ENCODE peak calls at places on chromosomes 12 and 14, in eight cellular contexts. One of them, this sample, is unnamed.

GRCh38 chr12:114655934-114656697 is 27.9 kb downstream of the TBX3 start:
- DNase-seq in endodermal cell: peak
- DNase-seq in lung: no peak
- DNase-seq in left lung: no peak
- DNase-seq in cardiac fibroblast: peak
- DNase-seq in neural progenitor cell: no peak
- DNase-seq in fibroblast of mammary gland: peak
- DNase-seq in mammary epithelial cell: no peak
- DNase-seq in this sample: no peak

GRCh38 chr12:68768431-68768934 is 22.5 kb downstream of the SLC35E3 start:
- DNase-seq in left lung: no peak
- DNase-seq in fibroblast of mammary gland: no peak
- DNase-seq in cardiac fibroblast: no peak
- DNase-seq in mammary epithelial cell: no peak
- DNase-seq in lung: no peak
- DNase-seq in neural progenitor cell: no peak
- DNase-seq in endodermal cell: no peak
- DNase-seq in this sample: no peak

GRCh38 chr12:15818418-15818817 is 29.2 kb upstream of the EPS8 start:
- DNase-seq in mammary epithelial cell: no peak
- DNase-seq in left lung: no peak
- DNase-seq in lung: no peak
- DNase-seq in endodermal cell: no peak
- DNase-seq in neural progenitor cell: no peak
- DNase-seq in fibroblast of mammary gland: no peak
- DNase-seq in cardiac fibroblast: no peak
- DNase-seq in this sample: no peak

GRCh38 chr12:95637471-95638155 is 86.3 kb upstream of the USP44 start:
- DNase-seq in fibroblast of mammary gland: peak
- DNase-seq in neural progenitor cell: no peak
- DNase-seq in cardiac fibroblast: peak
- DNase-seq in endodermal cell: no peak
- DNase-seq in mammary epithelial cell: no peak
- DNase-seq in lung: no peak
- DNase-seq in left lung: no peak
- DNase-seq in this sample: peak

GRCh38 chr12:54993181-54993835 is 8.7 kb upstream of the TESPA1 start:
- DNase-seq in mammary epithelial cell: peak
- DNase-seq in neural progenitor cell: peak
- DNase-seq in lung: peak
- DNase-seq in left lung: no peak
- DNase-seq in fibroblast of mammary gland: peak
- DNase-seq in endodermal cell: peak
- DNase-seq in cardiac fibroblast: peak
- DNase-seq in this sample: peak

GRCh38 chr12:56988207-56988739 is 18.1 kb downstream of the ZBTB39 start:
- DNase-seq in cardiac fibroblast: peak
- DNase-seq in lung: no peak
- DNase-seq in endodermal cell: peak
- DNase-seq in fibroblast of mammary gland: no peak
- DNase-seq in left lung: no peak
- DNase-seq in neural progenitor cell: no peak
- DNase-seq in mammary epithelial cell: no peak
- DNase-seq in this sample: no peak

GRCh38 chr14:104086661-104087461 is 1.4 kb downstream of the ASPG start:
- DNase-seq in neural progenitor cell: no peak
- DNase-seq in mammary epithelial cell: no peak
- DNase-seq in left lung: no peak
- DNase-seq in fibroblast of mammary gland: no peak
- DNase-seq in cardiac fibroblast: no peak
- DNase-seq in endodermal cell: peak
- DNase-seq in lung: no peak
- DNase-seq in this sample: no peak

GRCh38 chr12:57454566-57455373 is at the start of gene INHBE:
- DNase-seq in endodermal cell: peak
- DNase-seq in lung: no peak
- DNase-seq in fibroblast of mammary gland: peak
- DNase-seq in cardiac fibroblast: peak
- DNase-seq in left lung: no peak
- DNase-seq in mammary epithelial cell: no peak
- DNase-seq in neural progenitor cell: peak
- DNase-seq in this sample: no peak

GRCh38 chr14:53847881-53848280 is 108.7 kb downstream of the BMP4 start:
- DNase-seq in left lung: no peak
- DNase-seq in cardiac fibroblast: no peak
- DNase-seq in neural progenitor cell: no peak
- DNase-seq in lung: no peak
- DNase-seq in fibroblast of mammary gland: no peak
- DNase-seq in endodermal cell: no peak
- DNase-seq in mammary epithelial cell: no peak
- DNase-seq in this sample: no peak

GRCh38 chr12:1807489-1807888 is 12.9 kb upstream of the LRTM2 start:
- DNase-seq in cardiac fibroblast: no peak
- DNase-seq in endodermal cell: no peak
- DNase-seq in lung: no peak
- DNase-seq in fibroblast of mammary gland: no peak
- DNase-seq in neural progenitor cell: no peak
- DNase-seq in left lung: peak
- DNase-seq in mammary epithelial cell: no peak
- DNase-seq in this sample: no peak

GRCh38 chr12:21190016-21190415 is 59.0 kb downstream of the SLCO1B1 start:
- DNase-seq in lung: no peak
- DNase-seq in mammary epithelial cell: no peak
- DNase-seq in left lung: no peak
- DNase-seq in neural progenitor cell: no peak
- DNase-seq in cardiac fibroblast: no peak
- DNase-seq in fibroblast of mammary gland: no peak
- DNase-seq in endodermal cell: no peak
- DNase-seq in this sample: no peak

GRCh38 chr12:108772896-108773797 is 41.8 kb upstream of the CORO1C start:
- DNase-seq in cardiac fibroblast: no peak
- DNase-seq in lung: no peak
- DNase-seq in mammary epithelial cell: no peak
- DNase-seq in fibroblast of mammary gland: no peak
- DNase-seq in neural progenitor cell: no peak
- DNase-seq in endodermal cell: no peak
- DNase-seq in left lung: peak
- DNase-seq in this sample: no peak

GRCh38 chr12:91205791-91206190 is 23.2 kb upstream of the DCN start:
- DNase-seq in fibroblast of mammary gland: no peak
- DNase-seq in lung: no peak
- DNase-seq in endodermal cell: no peak
- DNase-seq in left lung: no peak
- DNase-seq in mammary epithelial cell: peak
- DNase-seq in neural progenitor cell: no peak
- DNase-seq in cardiac fibroblast: no peak
- DNase-seq in this sample: peak

GRCh38 chr12:67182551-67182950 is 86.6 kb upstream of the CAND1 start:
- DNase-seq in left lung: no peak
- DNase-seq in neural progenitor cell: no peak
- DNase-seq in endodermal cell: no peak
- DNase-seq in cardiac fibroblast: no peak
- DNase-seq in mammary epithelial cell: no peak
- DNase-seq in lung: no peak
- DNase-seq in fibroblast of mammary gland: no peak
- DNase-seq in this sample: no peak

GRCh38 chr14:65840786-65841185 is 428.3 kb downstream of the FUT8 start:
- DNase-seq in fibroblast of mammary gland: peak
- DNase-seq in neural progenitor cell: no peak
- DNase-seq in mammary epithelial cell: no peak
- DNase-seq in cardiac fibroblast: peak
- DNase-seq in endodermal cell: no peak
- DNase-seq in lung: no peak
- DNase-seq in left lung: no peak
- DNase-seq in this sample: no peak

GRCh38 chr12:19967486-19967885 is 400.9 kb upstream of the PDE3A start:
- DNase-seq in endodermal cell: no peak
- DNase-seq in fibroblast of mammary gland: peak
- DNase-seq in neural progenitor cell: no peak
- DNase-seq in mammary epithelial cell: peak
- DNase-seq in left lung: no peak
- DNase-seq in lung: no peak
- DNase-seq in cardiac fibroblast: peak
- DNase-seq in this sample: peak

GRCh38 chr12:19576421-19576925 is 137.2 kb downstream of the AEBP2 start:
- DNase-seq in mammary epithelial cell: no peak
- DNase-seq in left lung: no peak
- DNase-seq in endodermal cell: no peak
- DNase-seq in lung: no peak
- DNase-seq in fibroblast of mammary gland: no peak
- DNase-seq in cardiac fibroblast: no peak
- DNase-seq in neural progenitor cell: no peak
- DNase-seq in this sample: no peak

GRCh38 chr14:55451950-55452349 is 11.5 kb upstream of the TBPL2 start:
- DNase-seq in fibroblast of mammary gland: no peak
- DNase-seq in mammary epithelial cell: no peak
- DNase-seq in neural progenitor cell: no peak
- DNase-seq in cardiac fibroblast: peak
- DNase-seq in lung: no peak
- DNase-seq in left lung: no peak
- DNase-seq in endodermal cell: no peak
- DNase-seq in this sample: no peak

GRCh38 chr14:68683326-68683725 is 109.5 kb downstream of the ZFP36L1 start:
- DNase-seq in lung: no peak
- DNase-seq in cardiac fibroblast: no peak
- DNase-seq in fibroblast of mammary gland: peak
- DNase-seq in neural progenitor cell: no peak
- DNase-seq in mammary epithelial cell: no peak
- DNase-seq in endodermal cell: no peak
- DNase-seq in left lung: no peak
- DNase-seq in this sample: no peak
- TF ChIP-seq CTCF in lung: no peak
- TF ChIP-seq CTCF in cardiac fibroblast: no peak
- TF ChIP-seq CTCF in fibroblast of mammary gland: no peak
- TF ChIP-seq CTCF in neural progenitor cell: no peak
- TF ChIP-seq CTCF in mammary epithelial cell: no peak
- TF ChIP-seq CTCF in endodermal cell: no peak
- TF ChIP-seq CTCF in left lung: no peak
- TF ChIP-seq CTCF in this sample: no peak

DNA sequence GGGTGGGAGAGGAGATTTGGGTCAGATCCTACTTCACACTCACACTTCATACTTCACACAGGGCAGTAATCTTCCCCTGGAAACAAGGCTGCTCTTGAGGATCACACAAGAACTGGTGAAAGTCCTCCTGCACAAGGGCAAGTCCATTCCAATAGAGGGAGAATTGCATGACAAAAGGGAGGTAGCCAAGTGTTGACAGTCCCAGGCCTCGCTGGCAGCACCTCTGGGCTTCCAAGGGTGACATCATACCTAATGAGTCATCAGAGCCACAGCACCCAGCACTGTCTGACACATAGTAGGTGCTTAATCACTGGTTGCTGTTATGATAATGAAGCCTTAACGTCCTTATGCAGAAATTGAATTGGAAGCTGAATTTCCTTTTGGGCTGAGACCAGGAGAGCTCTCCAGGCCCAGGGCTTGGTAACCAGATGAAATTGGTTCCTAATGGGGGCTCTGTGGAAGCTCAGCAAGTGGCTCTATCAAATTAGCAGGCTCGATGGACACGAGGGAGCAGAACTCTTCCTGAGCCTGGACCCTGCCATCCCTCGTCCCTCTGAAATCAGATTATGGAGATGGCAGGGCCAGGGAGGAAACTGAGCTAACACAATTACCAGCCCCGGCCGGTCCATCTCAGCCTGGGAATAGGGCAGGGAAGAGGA is 58.8 kb upstream of the ACTN1 start:
- DNase-seq in mammary epithelial cell: peak
- DNase-seq in cardiac fibroblast: no peak
- DNase-seq in neural progenitor cell: no peak
- DNase-seq in fibroblast of mammary gland: peak
- DNase-seq in endodermal cell: peak
- DNase-seq in lung: no peak
- DNase-seq in left lung: no peak
- DNase-seq in this sample: peak
- H3K4me3 ChIP-seq in mammary epithelial cell: no peak
- H3K4me3 ChIP-seq in cardiac fibroblast: no peak
- H3K4me3 ChIP-seq in neural progenitor cell: no peak
- H3K4me3 ChIP-seq in fibroblast of mammary gland: no peak
- H3K4me3 ChIP-seq in endodermal cell: no peak
- H3K4me3 ChIP-seq in lung: no peak
- H3K4me3 ChIP-seq in left lung: no peak
- H3K4me3 ChIP-seq in this sample: no peak

DNA sequence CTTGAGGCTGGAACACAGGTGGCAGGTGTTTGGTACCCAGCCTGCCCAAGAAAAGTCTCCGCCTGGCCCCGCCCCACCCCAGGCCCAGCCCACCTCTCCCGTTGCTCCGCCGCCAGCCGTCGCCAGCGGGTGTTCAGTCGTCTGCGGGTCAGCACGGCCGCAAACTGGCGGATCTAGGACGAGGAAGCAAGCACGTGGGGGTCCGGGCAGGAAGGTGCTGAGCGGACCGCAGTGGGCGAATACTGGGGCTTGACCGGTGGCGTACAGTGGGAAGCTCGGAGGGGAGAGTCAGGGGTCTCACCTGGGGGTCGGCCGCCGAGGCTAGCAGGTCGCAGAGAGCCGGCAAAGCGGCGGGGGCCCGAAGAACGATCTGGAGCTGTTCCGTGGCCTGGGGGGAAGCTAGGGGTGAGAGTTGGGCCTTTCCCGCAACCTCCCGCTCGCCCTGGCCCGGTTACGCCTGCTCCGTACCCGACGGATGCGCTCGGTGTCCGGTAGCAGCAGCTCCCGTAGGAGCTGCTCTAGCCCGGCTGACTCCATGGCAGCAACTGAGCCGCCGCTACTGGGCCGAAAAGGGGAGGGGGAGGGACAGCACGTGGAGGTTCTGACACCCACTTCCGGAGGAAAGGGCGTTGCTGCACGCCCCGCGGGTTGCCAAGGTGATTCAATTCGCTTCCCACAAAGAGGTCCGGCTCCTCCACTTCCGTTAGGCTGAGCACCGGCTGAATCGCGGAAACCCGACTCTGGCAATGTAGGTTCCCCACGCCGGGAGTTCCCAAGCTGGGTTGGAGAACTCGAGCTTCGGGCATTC is at the start of gene IPO4:
- DNase-seq in lung: peak
- DNase-seq in fibroblast of mammary gland: peak
- DNase-seq in mammary epithelial cell: peak
- DNase-seq in endodermal cell: peak
- DNase-seq in cardiac fibroblast: peak
- DNase-seq in neural progenitor cell: peak
- DNase-seq in left lung: peak
- DNase-seq in this sample: peak
- TF ChIP-seq CTCF in lung: no peak
- TF ChIP-seq CTCF in fibroblast of mammary gland: no peak
- TF ChIP-seq CTCF in mammary epithelial cell: no peak
- TF ChIP-seq CTCF in endodermal cell: no peak
- TF ChIP-seq CTCF in cardiac fibroblast: no peak
- TF ChIP-seq CTCF in neural progenitor cell: no peak
- TF ChIP-seq CTCF in left lung: no peak
- TF ChIP-seq CTCF in this sample: no peak

DNA sequence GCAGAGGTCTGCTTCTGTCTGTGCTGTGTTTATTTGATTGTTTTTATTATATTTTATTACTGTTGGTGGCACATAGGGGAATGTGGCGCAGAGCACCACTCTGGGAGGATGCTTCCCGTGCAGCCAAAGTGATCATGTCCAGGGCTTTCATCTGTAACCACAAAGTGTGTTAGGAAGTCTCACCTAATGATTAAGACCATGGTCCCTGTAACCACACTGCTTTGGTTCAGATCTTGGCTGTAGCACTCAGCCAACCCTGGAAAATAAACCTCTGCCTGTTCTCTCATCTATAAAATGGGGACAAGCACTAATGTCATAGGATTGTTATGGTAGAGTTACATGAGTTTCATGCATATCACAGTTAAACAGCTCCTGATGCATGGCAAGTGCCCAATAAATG is 1.9 kb downstream of the RESF1 start:
- DNase-seq in lung: no peak
- DNase-seq in left lung: no peak
- DNase-seq in fibroblast of mammary gland: no peak
- DNase-seq in neural progenitor cell: no peak
- DNase-seq in endodermal cell: peak
- DNase-seq in mammary epithelial cell: no peak
- DNase-seq in cardiac fibroblast: no peak
- DNase-seq in this sample: no peak
- H3K4me3 ChIP-seq in lung: peak
- H3K4me3 ChIP-seq in left lung: peak
- H3K4me3 ChIP-seq in fibroblast of mammary gland: no peak
- H3K4me3 ChIP-seq in neural progenitor cell: peak
- H3K4me3 ChIP-seq in endodermal cell: peak
- H3K4me3 ChIP-seq in mammary epithelial cell: peak
- H3K4me3 ChIP-seq in cardiac fibroblast: peak
- H3K4me3 ChIP-seq in this sample: peak